ENCODE peak calls at places on chromosomes 1 and 21, in five cellular contexts. O is GDM1, Q is cardiac muscle cell, Y is Ammon's horn, H is anterior cingulate cortex. C is an unnamed sample.

GRCh38 chr1:42949312-42950145 is 9.1 kb downstream of the SLC2A1 start:
- DNase-seq in O (no peak), H (no peak), Y (no peak), Q (peak), C (no peak)

GRCh38 chr1:67957026-67957425 is 93.4 kb downstream of the DIRAS3 start:
- DNase-seq in O (no peak), Q (peak), Y (no peak), H (no peak), C (no peak)

GRCh38 chr1:207019161-207019560 is 13.4 kb downstream of the C1orf116 start:
- DNase-seq in H (no peak), Y (no peak), Q (no peak), O (no peak), C (no peak)

GRCh38 chr1:17892225-17892624 is 137.1 kb downstream of the ACTL8 start:
- DNase-seq in O (no peak), Q (no peak), Y (no peak), H (no peak), C (no peak)

GRCh38 chr1:47942238-47942629 is 55.0 kb downstream of the TRABD2B start:
- DNase-seq in O (no peak), Q (no peak), H (no peak), Y (no peak), C (no peak)

GRCh38 chr1:246161626-246162025 is 345.5 kb downstream of the SMYD3 start:
- DNase-seq in Y (no peak), Q (no peak), O (no peak), H (no peak), C (peak)

GRCh38 chr1:108108119-108108518 is 92.0 kb downstream of the SLC25A24 start:
- DNase-seq in H (no peak), Y (no peak), O (no peak), Q (no peak), C (no peak)

GRCh38 chr1:94727846-94728715 is 92.1 kb upstream of the SLC44A3 start:
- DNase-seq in Y (no peak), O (no peak), Q (no peak), H (no peak), C (peak)

GRCh38 chr1:36920371-36920770 is 113.9 kb downstream of the GRIK3 start:
- DNase-seq in O (no peak), Y (no peak), H (no peak), Q (no peak), C (no peak)

GRCh38 chr21:15908187-15908586 is 178.4 kb downstream of the USP25 start:
- DNase-seq in Y (no peak), H (no peak), Q (no peak), O (no peak), C (no peak)

GRCh38 chr1:79235221-79236002 is 228.9 kb upstream of the ADGRL4 start:
- DNase-seq in O (no peak), Y (no peak), Q (peak), H (no peak), C (no peak)

GRCh38 chr1:225555821-225556220 is 97.1 kb downstream of the ENAH start:
- DNase-seq in H (no peak), O (no peak), Y (no peak), Q (no peak), C (no peak)

GRCh38 chr1:172070055-172070454 is 228.8 kb downstream of the DNM3 start:
- DNase-seq in O (no peak), Y (peak), Q (no peak), H (no peak), C (no peak)

GRCh38 chr1:4599951-4600481 is 54.4 kb upstream of the AJAP1 start:
- DNase-seq in Q (no peak), H (no peak), Y (no peak), O (no peak), C (no peak)

C was measured in amniotic stem cell.